ENCODE peak calls at places on chromosomes 2 and 18, in four cellular contexts. R, P, C and E are unnamed samples.

GRCh38 chr18:27227721-27228120 is 42.6 kb upstream of the CHST9 start:
- DNase-seq in R (no peak), C (no peak), P (no peak), E (no peak)

GRCh38 chr2:239913632-239914417 is 111.3 kb downstream of the NDUFA10 start:
- DNase-seq in C (no peak), R (no peak), P (no peak), E (no peak)

GRCh38 chr18:74896390-74896991 is 298.8 kb downstream of the ZNF407 start:
- DNase-seq in C (peak), R (peak), P (peak), E (peak)

GRCh38 chr2:145091011-145091744 is 571.3 kb upstream of the ZEB2 start:
- DNase-seq in R (no peak), C (no peak), P (no peak), E (no peak)

GRCh38 chr18:32438173-32438572 is 32.5 kb downstream of the GAREM1 start:
- DNase-seq in P (no peak), C (no peak), R (no peak), E (peak)

GRCh38 chr18:47550611-47551010 is 299.2 kb upstream of the SKOR2 start:
- DNase-seq in C (no peak), R (no peak), P (no peak), E (no peak)

GRCh38 chr18:47830772-47831171 is 99.7 kb downstream of the SMAD2 start:
- DNase-seq in P (no peak), R (no peak), C (no peak), E (no peak)

GRCh38 chr2:158192515-158193234 is 91.0 kb downstream of the UPP2 start:
- DNase-seq in P (no peak), C (no peak), R (no peak), E (no peak)

GRCh38 chr2:152600051-152600657 is 117.1 kb downstream of the PRPF40A start:
- DNase-seq in C (no peak), P (no peak), R (no peak), E (no peak)

GRCh38 chr2:240966457-240966905 is 31.9 kb upstream of the SNED1 start:
- DNase-seq in R (no peak), C (no peak), P (no peak), E (no peak)

GRCh38 chr2:150357770-150358467 is 129.5 kb downstream of the RND3 start:
- DNase-seq in C (no peak), P (no peak), R (no peak), E (no peak)

GRCh38 chr2:128321784-128322650 is 3.3 kb upstream of the HS6ST1 start:
- DNase-seq in P (peak), C (peak), R (peak), E (peak)

GRCh38 chr18:77063256-77063655 is 69.3 kb downstream of the MBP start:
- DNase-seq in C (peak), P (no peak), R (no peak), E (no peak)

GRCh38 chr2:111905990-111906735 is 7.8 kb downstream of the MERTK start:
- DNase-seq in R (no peak), C (no peak), P (no peak), E (peak)

GRCh38 chr2:121340926-121341325 is 55.9 kb upstream of the TFCP2L1 start:
- DNase-seq in P (no peak), R (no peak), C (no peak), E (no peak)

GRCh38 chr2:64945973-64946736 is 43.0 kb upstream of the SLC1A4 start:
- DNase-seq in P (peak), R (no peak), C (peak), E (no peak)

GRCh38 chr2:63009490-63009889 is 41.1 kb upstream of the OTX1 start:
- DNase-seq in C (no peak), R (no peak), P (no peak), E (no peak)

GRCh38 chr2:215572341-215572848 is 136.5 kb upstream of the FN1 start:
- DNase-seq in C (no peak), R (no peak), P (no peak), E (no peak)

GRCh38 chr2:53568463-53568862 is 199.1 kb upstream of the CHAC2 start:
- DNase-seq in P (no peak), R (no peak), C (peak), E (no peak)

GRCh38 chr2:20558391-20559150 is 92.3 kb downstream of the HS1BP3 start:
- DNase-seq in P (no peak), R (peak), C (no peak), E (no peak)

GRCh38 chr2:142270291-142270690 is 139.5 kb upstream of the LRP1B start:
- DNase-seq in C (no peak), P (no peak), R (no peak), E (no peak)

GRCh38 chr18:29307231-29307630 is 1130.3 kb upstream of the CDH2 start:
- DNase-seq in C (no peak), R (no peak), P (no peak), E (no peak)

GRCh38 chr2:13572466-13572865 is 855.7 kb downstream of the TRIB2 start:
- DNase-seq in P (no peak), R (no peak), C (no peak), E (no peak)

GRCh38 chr2:120833127-120833675 is 97.5 kb downstream of the GLI2 start:
- DNase-seq in P (no peak), R (no peak), C (no peak), E (no peak)

GRCh38 chr2:209389124-209389523 is 34.7 kb upstream of the MAP2 start:
- DNase-seq in P (no peak), R (no peak), C (no peak), E (peak)

GRCh38 chr2:190405995-190406394 is 2.2 kb upstream of the MFSD6 start:
- DNase-seq in R (no peak), P (no peak), C (no peak), E (no peak)

GRCh38 chr18:11553098-11553940 is 56.1 kb upstream of the SLC35G4 start:
- DNase-seq in P (peak), C (peak), R (peak), E (peak)